ENCODE peak calls at places on chromosomes 12 and 14, in nine cellular contexts. Q is astrocyte of the spinal cord; I is H4; N is cardiac muscle cell; W is activated CD4-positive, alpha-beta T cell treated with anti-CD3 and anti-CD28 coated beads, Interleukin-2, amount 50 U/mL, for 1 hour; C is stimulated activated CD4-positive, alpha-beta T cell treated with anti-CD3 and anti-CD28 coated beads, Interleukin-2, amount 100 ng/mL, for 48 hours; T is adrenal gland; R is choroid plexus epithelial cell; F is RCC 7860. S is an unnamed sample.

GRCh38 chr14:91246051-91246852 is 1.7 kb upstream of the GPR68 start:
- DNase-seq in Q (no peak), I (no peak), N (no peak), W (peak), C (no peak), T (no peak), R (no peak), F (no peak), S (no peak)

GRCh38 chr12:41992029-41992428 is 152.6 kb downstream of the GXYLT1 start:
- DNase-seq in Q (no peak), I (no peak), N (no peak), W (no peak), C (no peak), T (no peak), R (no peak), F (peak), S (no peak)

GRCh38 chr12:12562585-12563245 is at the start of gene DUSP16:
- DNase-seq in Q (peak), I (peak), N (peak), W (peak), C (peak), T (peak), R (peak), F (peak), S (peak)

GRCh38 chr12:52056801-52057613 is 5.8 kb downstream of the NR4A1 start:
- DNase-seq in Q (no peak), I (no peak), N (no peak), W (peak), C (no peak), T (peak), R (no peak), F (no peak), S (no peak)

GRCh38 chr12:120692524-120693033 is 5.6 kb downstream of the MLEC start:
- DNase-seq in Q (no peak), I (peak), N (no peak), W (no peak), C (no peak), T (peak), R (peak), F (peak), S (no peak)

GRCh38 chr12:103697912-103698751 is 111.1 kb downstream of the STAB2 start:
- DNase-seq in Q (no peak), I (no peak), N (no peak), W (no peak), C (no peak), T (no peak), R (no peak), F (no peak), S (no peak)

GRCh38 chr12:123270380-123271181 is 1.1 kb downstream of the CDK2AP1 start:
- DNase-seq in Q (no peak), I (no peak), N (no peak), W (no peak), C (no peak), T (peak), R (peak), F (no peak), S (peak)

GRCh38 chr12:85784096-85784720 is 52.0 kb downstream of the RASSF9 start:
- DNase-seq in Q (no peak), I (no peak), N (no peak), W (no peak), C (no peak), T (no peak), R (no peak), F (no peak), S (no peak)

GRCh38 chr12:53299101-53299453 is 418 bp upstream of the MYG1 start:
- DNase-seq in Q (peak), I (peak), N (no peak), W (peak), C (no peak), T (peak), R (peak), F (peak), S (peak)

GRCh38 chr12:111597731-111598636 is 1.1 kb downstream of the ATXN2 start:
- DNase-seq in Q (peak), I (no peak), N (peak), W (peak), C (peak), T (peak), R (peak), F (no peak), S (peak)

GRCh38 chr12:66152732-66153131 is 17.1 kb downstream of the TMBIM4 start:
- DNase-seq in Q (no peak), I (no peak), N (no peak), W (no peak), C (no peak), T (no peak), R (no peak), F (no peak), S (no peak)

GRCh38 chr12:57192920-57193319 is 23.7 kb upstream of the NXPH4 start:
- DNase-seq in Q (no peak), I (no peak), N (no peak), W (no peak), C (no peak), T (no peak), R (no peak), F (no peak), S (no peak)

GRCh38 chr12:1217191-1217949 is 226.3 kb downstream of the ERC1 start:
- DNase-seq in Q (peak), I (peak), N (no peak), W (no peak), C (no peak), T (no peak), R (peak), F (peak), S (no peak)

GRCh38 chr12:6112004-6112403 is 12.5 kb downstream of the VWF start:
- DNase-seq in Q (no peak), I (no peak), N (no peak), W (no peak), C (no peak), T (no peak), R (no peak), F (no peak), S (no peak)

GRCh38 chr12:14768823-14769405 is 34.4 kb downstream of the WBP11 start:
- DNase-seq in Q (peak), I (no peak), N (no peak), W (peak), C (no peak), T (no peak), R (peak), F (no peak), S (peak)

GRCh38 chr12:63877693-63878092 is 33.2 kb downstream of the SRGAP1 start:
- DNase-seq in Q (no peak), I (no peak), N (no peak), W (no peak), C (no peak), T (no peak), R (no peak), F (no peak), S (no peak)

GRCh38 chr12:80156306-80156705 is 57.0 kb downstream of the OTOGL start:
- DNase-seq in Q (no peak), I (no peak), N (no peak), W (no peak), C (no peak), T (no peak), R (no peak), F (no peak), S (no peak)

GRCh38 chr14:90508073-90508472 is 111.2 kb downstream of the CALM1 start:
- DNase-seq in Q (no peak), I (no peak), N (no peak), W (no peak), C (no peak), T (no peak), R (no peak), F (no peak), S (no peak)

S was measured in OCI-LY7.